ENCODE peak calls at places on chromosomes 4 and X, in nine cellular contexts. Y, C, P, I, S, J, W, X and U are unnamed samples.

GRCh38 chr4:176437756-176438155 is 118.0 kb downstream of the SPCS3 start:
- DNase-seq in S (no peak), C (no peak), X (no peak), P (no peak), I (no peak), W (no peak), Y (no peak), J (no peak), U (peak; percentile 21)

GRCh38 chr4:186685744-186686143 is 37.9 kb downstream of the FAT1 start:
- DNase-seq in I (no peak), W (peak; percentile 31), X (no peak), P (no peak), Y (peak; percentile 79), S (no peak), C (peak; percentile 88), J (peak; percentile 61), U (peak; percentile 87)

GRCh38 chrX:39950035-39950688 is 147.6 kb downstream of the BCOR start:
- DNase-seq in X (no peak), S (no peak), Y (no peak), P (no peak), W (no peak), C (peak; percentile 47), I (no peak), J (no peak), U (no peak)

GRCh38 chrX:130575831-130576404 is 174.1 kb downstream of the RBMX2 start:
- DNase-seq in S (peak; percentile 0), Y (peak; percentile 41), J (peak; percentile 4), P (peak; percentile 23), X (no peak), W (peak; percentile 32), C (peak; percentile 67), I (peak; percentile 57), U (peak; percentile 31)

GRCh38 chr4:17544831-17545234 is 29.9 kb downstream of the CLRN2 start:
- DNase-seq in I (no peak), X (no peak), C (peak; percentile 12), S (no peak), W (no peak), P (no peak), Y (no peak), J (no peak), U (no peak)

GRCh38 chr4:125368161-125368560 is 53.4 kb downstream of the FAT4 start:
- DNase-seq in W (no peak), C (peak; percentile 66), X (no peak), J (no peak), S (no peak), P (no peak), I (no peak), Y (peak; percentile 9), U (peak; percentile 20)

GRCh38 chr4:97374526-97374925 is 768.8 kb downstream of the STPG2 start:
- DNase-seq in I (no peak), C (no peak), S (no peak), P (no peak), W (no peak), J (no peak), X (no peak), Y (no peak), U (no peak)

GRCh38 chr4:169311643-169312365 is 41.0 kb upstream of the SH3RF1 start:
- DNase-seq in I (peak; percentile 81), Y (peak; percentile 62), W (peak; percentile 36), S (no peak), J (no peak), X (no peak), P (peak; percentile 32), C (peak; percentile 84), U (peak; percentile 64)

GRCh38 chrX:139750390-139750789 is 42.4 kb upstream of the MCF2 start:
- DNase-seq in J (no peak), X (no peak), P (no peak), Y (no peak), S (no peak), W (no peak), I (no peak), C (peak; percentile 2), U (no peak)

GRCh38 chrX:22338740-22339139 is 66.0 kb downstream of the CBLL2 start:
- DNase-seq in C (peak; percentile 27), Y (peak; percentile 29), W (no peak), P (no peak), S (no peak), J (no peak), X (no peak), I (no peak), U (no peak)

GRCh38 chr4:1044469-1045192 is 33.2 kb downstream of the FGFRL1 start:
- DNase-seq in P (no peak), X (no peak), W (no peak), J (no peak), I (no peak), C (no peak), Y (no peak), S (no peak), U (no peak)

GRCh38 chrX:48459483-48459882 is 10.6 kb downstream of the SLC38A5 start:
- DNase-seq in J (no peak), P (no peak), I (no peak), C (no peak), S (no peak), W (no peak), Y (no peak), X (no peak), U (no peak)

GRCh38 chr4:47543331-47543730 is 58.3 kb downstream of the ATP10D start:
- DNase-seq in Y (peak; percentile 29), I (no peak), J (no peak), P (no peak), S (no peak), W (no peak), X (no peak), C (peak; percentile 26), U (peak; percentile 23)

GRCh38 chr4:112706840-112707207 is 69.9 kb downstream of the LARP7 start:
- DNase-seq in Y (no peak), X (no peak), C (no peak), J (no peak), S (no peak), P (no peak), I (no peak), W (no peak), U (no peak)

GRCh38 chr4:86928400-86929255 is 6.2 kb upstream of the AFF1 start:
- DNase-seq in C (no peak), P (no peak), S (no peak), X (no peak), Y (no peak), I (no peak), J (no peak), W (no peak), U (no peak)

GRCh38 chr4:86924805-86925204 is 10.0 kb upstream of the AFF1 start:
- DNase-seq in Y (peak; percentile 72), X (no peak), S (no peak), C (peak; percentile 85), W (no peak), J (no peak), P (no peak), I (no peak), U (peak; percentile 72)

GRCh38 chr4:86927843-86928395 is 6.9 kb upstream of the AFF1 start:
- DNase-seq in X (no peak), P (no peak), Y (peak; percentile 99), I (no peak), C (peak; percentile 99), J (peak; percentile 82), S (no peak), W (peak; percentile 71), U (peak; percentile 100)

GRCh38 chr4:86921608-86922252 is 13.1 kb upstream of the AFF1 start:
- DNase-seq in I (no peak), J (no peak), S (no peak), W (no peak), Y (peak; percentile 84), P (no peak), X (no peak), C (peak; percentile 58), U (peak; percentile 79)

DNA sequence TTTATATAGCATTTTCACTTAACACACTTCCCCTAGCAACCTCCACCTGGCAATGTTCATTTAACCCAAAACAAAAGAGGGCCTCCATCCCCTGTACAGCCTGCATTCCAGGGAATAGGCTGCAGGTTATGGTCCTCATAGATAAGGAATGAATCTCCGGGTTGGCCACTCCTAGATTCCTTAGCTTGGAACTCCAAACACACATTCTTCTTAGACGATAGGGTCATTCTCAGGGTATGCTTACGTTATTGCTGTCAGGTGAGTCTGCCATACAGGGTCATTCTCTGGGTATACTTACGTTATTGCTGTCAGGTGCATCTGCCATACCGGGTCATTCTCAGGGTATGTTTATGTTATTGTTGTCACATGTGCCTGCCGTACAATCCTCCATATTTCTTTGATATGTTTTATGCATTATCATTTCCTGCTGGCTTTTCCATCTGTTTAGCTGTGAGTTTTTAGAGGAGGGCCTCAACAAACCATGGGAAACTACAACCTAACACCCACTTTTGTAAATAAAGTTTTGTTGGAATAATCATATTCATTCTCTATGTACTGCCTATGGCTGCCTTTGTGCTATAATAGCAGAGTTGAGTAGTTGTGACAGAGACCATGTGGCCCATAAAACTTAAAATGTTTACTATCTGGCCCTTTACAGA is 8.3 kb upstream of the AFF1 start:
- DNase-seq in I (no peak), P (no peak), C (peak; percentile 58), W (no peak), J (no peak), Y (peak; percentile 86), X (no peak), S (no peak), U (peak; percentile 89)
- TF ChIP-seq CTCF in I (no peak), P (no peak), C (no peak), W (no peak), J (no peak), Y (no peak), X (no peak), S (no peak), U (no peak)

GRCh38 chrX:152869972-152870371 is 27.9 kb upstream of the ZNF185 start:
- DNase-seq in P (no peak), Y (no peak), X (no peak), I (no peak), J (no peak), S (no peak), W (peak; percentile 5), C (no peak), U (no peak)
- TF ChIP-seq CTCF in P (no peak), Y (peak; percentile 8), X (no peak), I (peak; percentile 13), J (no peak), S (no peak), W (no peak), C (peak; percentile 23), U (no peak)

GRCh38 chrX:95076449-95076848 is 1402.4 kb downstream of the FAM133A start:
- DNase-seq in P (no peak), S (no peak), X (no peak), I (peak; percentile 67), C (peak; percentile 48), Y (peak; percentile 33), J (no peak), W (no peak), U (peak; percentile 21)
- TF ChIP-seq CTCF in P (peak; percentile 21), S (no peak), X (peak; percentile 40), I (peak; percentile 85), C (peak; percentile 57), Y (peak; percentile 50), J (peak; percentile 62), W (peak; percentile 24), U (peak; percentile 27)

DNA sequence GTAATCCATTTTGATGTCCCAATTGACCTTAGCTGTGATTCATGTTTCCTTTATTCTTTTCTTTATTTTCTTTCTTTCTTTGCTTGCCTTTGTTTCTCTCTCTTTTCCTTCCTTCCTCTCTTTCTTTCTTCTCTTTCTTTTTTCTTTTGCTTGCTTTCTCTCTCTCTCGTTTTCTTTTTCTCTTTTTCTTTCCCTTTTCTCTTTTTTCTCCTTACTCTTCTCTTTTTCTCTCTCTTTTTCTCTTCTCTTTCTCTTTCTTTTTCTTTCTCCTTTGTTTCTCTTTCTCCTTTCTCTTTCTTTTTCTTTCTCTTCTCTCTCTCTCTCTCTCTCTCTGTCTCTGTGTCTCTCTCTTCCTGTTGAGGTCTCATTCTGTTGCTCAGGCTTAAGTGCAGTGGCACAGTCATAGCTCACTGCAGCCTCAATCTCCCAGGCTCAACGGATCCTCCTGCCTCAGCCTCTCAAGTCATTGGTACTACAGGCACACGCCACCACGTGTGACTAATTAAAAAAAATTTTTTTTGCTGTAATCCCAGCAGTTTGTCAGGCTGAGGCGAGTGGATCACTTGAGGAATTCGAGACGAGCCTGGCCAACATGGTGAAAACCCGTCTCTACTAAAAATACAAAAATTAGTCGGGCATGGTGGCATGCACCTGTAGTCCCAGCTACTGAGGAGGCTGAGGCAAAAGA is 8.0 kb upstream of the DHRSX start:
- DNase-seq in X (no peak), S (no peak), W (no peak), C (no peak), P (no peak), I (no peak), Y (no peak), J (no peak), U (no peak)
- TF ChIP-seq CTCF in X (no peak), S (no peak), W (no peak), C (no peak), P (no peak), I (no peak), Y (no peak), J (no peak), U (no peak)